ENCODE peak calls at places on chromosomes 5 and 9, in four cellular contexts. One of them, this sample, is unnamed.

GRCh38 chr9:35051069-35051967 is 21.1 kb downstream of the VCP start:
- DNase-seq in CD8-positive, alpha-beta T cell: peak
- DNase-seq in NCI-H2029 treated with DMSO at 0.1 percent for 48 hours: peak
- DNase-seq in stimulated activated CD8-positive, alpha-beta memory T cell treated with anti-CD3 and anti-CD28 coated beads, Interleukin-12 subunit alpha, Interleukin-12 subunit beta, amount 100 ng/mL, for 1 hour: peak
- DNase-seq in this sample: peak

GRCh38 chr9:71202931-71203330 is 81.5 kb upstream of the TRPM3 start:
- DNase-seq in CD8-positive, alpha-beta T cell: no peak
- DNase-seq in NCI-H2029 treated with DMSO at 0.1 percent for 48 hours: no peak
- DNase-seq in stimulated activated CD8-positive, alpha-beta memory T cell treated with anti-CD3 and anti-CD28 coated beads, Interleukin-12 subunit alpha, Interleukin-12 subunit beta, amount 100 ng/mL, for 1 hour: no peak
- DNase-seq in this sample: no peak

GRCh38 chr9:91195372-91196012 is 166.2 kb downstream of the AUH start:
- DNase-seq in NCI-H2029 treated with DMSO at 0.1 percent for 48 hours: no peak
- DNase-seq in stimulated activated CD8-positive, alpha-beta memory T cell treated with anti-CD3 and anti-CD28 coated beads, Interleukin-12 subunit alpha, Interleukin-12 subunit beta, amount 100 ng/mL, for 1 hour: no peak
- DNase-seq in CD8-positive, alpha-beta T cell: no peak
- DNase-seq in this sample: no peak

GRCh38 chr5:166509085-166509484 is 1782.4 kb upstream of the WWC1 start:
- DNase-seq in NCI-H2029 treated with DMSO at 0.1 percent for 48 hours: no peak
- DNase-seq in CD8-positive, alpha-beta T cell: no peak
- DNase-seq in stimulated activated CD8-positive, alpha-beta memory T cell treated with anti-CD3 and anti-CD28 coated beads, Interleukin-12 subunit alpha, Interleukin-12 subunit beta, amount 100 ng/mL, for 1 hour: no peak
- DNase-seq in this sample: no peak

GRCh38 chr9:2603621-2604020 is 18.0 kb upstream of the VLDLR start:
- DNase-seq in stimulated activated CD8-positive, alpha-beta memory T cell treated with anti-CD3 and anti-CD28 coated beads, Interleukin-12 subunit alpha, Interleukin-12 subunit beta, amount 100 ng/mL, for 1 hour: no peak
- DNase-seq in CD8-positive, alpha-beta T cell: no peak
- DNase-seq in NCI-H2029 treated with DMSO at 0.1 percent for 48 hours: no peak
- DNase-seq in this sample: no peak

GRCh38 chr5:45507174-45507573 is 189.0 kb downstream of the HCN1 start:
- DNase-seq in CD8-positive, alpha-beta T cell: no peak
- DNase-seq in stimulated activated CD8-positive, alpha-beta memory T cell treated with anti-CD3 and anti-CD28 coated beads, Interleukin-12 subunit alpha, Interleukin-12 subunit beta, amount 100 ng/mL, for 1 hour: no peak
- DNase-seq in NCI-H2029 treated with DMSO at 0.1 percent for 48 hours: peak
- DNase-seq in this sample: peak

GRCh38 chr9:124452326-124452725 is 2.1 kb downstream of the ADGRD2 start:
- DNase-seq in CD8-positive, alpha-beta T cell: no peak
- DNase-seq in NCI-H2029 treated with DMSO at 0.1 percent for 48 hours: no peak
- DNase-seq in stimulated activated CD8-positive, alpha-beta memory T cell treated with anti-CD3 and anti-CD28 coated beads, Interleukin-12 subunit alpha, Interleukin-12 subunit beta, amount 100 ng/mL, for 1 hour: no peak
- DNase-seq in this sample: no peak

GRCh38 chr5:172837640-172838039 is 3.6 kb downstream of the ERGIC1 start:
- DNase-seq in CD8-positive, alpha-beta T cell: peak
- DNase-seq in stimulated activated CD8-positive, alpha-beta memory T cell treated with anti-CD3 and anti-CD28 coated beads, Interleukin-12 subunit alpha, Interleukin-12 subunit beta, amount 100 ng/mL, for 1 hour: peak
- DNase-seq in NCI-H2029 treated with DMSO at 0.1 percent for 48 hours: peak
- DNase-seq in this sample: peak

GRCh38 chr5:40680741-40681350 is 1.1 kb downstream of the PTGER4 start:
- DNase-seq in stimulated activated CD8-positive, alpha-beta memory T cell treated with anti-CD3 and anti-CD28 coated beads, Interleukin-12 subunit alpha, Interleukin-12 subunit beta, amount 100 ng/mL, for 1 hour: peak
- DNase-seq in NCI-H2029 treated with DMSO at 0.1 percent for 48 hours: no peak
- DNase-seq in CD8-positive, alpha-beta T cell: peak
- DNase-seq in this sample: no peak